ENCODE peak calls at places on chromosomes 1 and 21, in ten cellular contexts. E is activated naive CD4-positive, alpha-beta T cell treated with anti-CD3 and anti-CD28 coated beads, Interleukin-2, amount 10 ng/mL, durations not matched to agents 7 days and 5 days; M is GDM1; W is AG04450; O is LHCN-M2; G is fibroblast of mammary gland; B is CD4-positive, alpha-beta memory T cell; Q is RKO; I is DMS153; K is T-cell. D is an unnamed sample.

GRCh38 chr1:41424581-41425118 is 59.8 kb downstream of the EDN2 start:
- DNase-seq in E (no peak), M (no peak), W (no peak), O (no peak), G (no peak), B (no peak), Q (no peak), I (no peak), K (no peak), D (no peak)

GRCh38 chr1:2840036-2840809 is 38.7 kb upstream of the TTC34 start:
- DNase-seq in E (peak; percentile 82), M (peak; percentile 75), W (no peak), O (no peak), G (no peak), B (peak; percentile 74), Q (no peak), I (no peak), K (peak; percentile 61), D (no peak)

GRCh38 chr1:201267481-201268229 is 15.7 kb upstream of the PKP1 start:
- DNase-seq in E (no peak), M (no peak), W (no peak), O (peak; percentile 85), G (peak; percentile 79), B (no peak), Q (peak; percentile 79), I (no peak), K (no peak), D (peak; percentile 4)

GRCh38 chr1:176193023-176193422 is 14.1 kb downstream of the COP1 start:
- DNase-seq in E (no peak), M (no peak), W (no peak), O (peak; percentile 49), G (peak; percentile 17), B (no peak), Q (no peak), I (no peak), K (no peak), D (no peak)

GRCh38 chr1:166947398-166948043 is 27.8 kb downstream of the ILDR2 start:
- DNase-seq in E (no peak), M (peak; percentile 10), W (no peak), O (peak; percentile 68), G (peak; percentile 23), B (no peak), Q (no peak), I (peak; percentile 48), K (peak; percentile 2), D (no peak)

GRCh38 chr1:184483101-184483813 is 96.4 kb downstream of the C1orf21 start:
- DNase-seq in E (no peak), M (no peak), W (peak; percentile 55), O (peak; percentile 87), G (peak; percentile 90), B (no peak), Q (no peak), I (no peak), K (no peak), D (no peak)

GRCh38 chr1:10947691-10948462 is 64.6 kb upstream of the TARDBP start:
- DNase-seq in E (no peak), M (no peak), W (no peak), O (no peak), G (no peak), B (no peak), Q (no peak), I (no peak), K (no peak), D (no peak)

GRCh38 chr1:172537827-172538391 is 5.0 kb downstream of the SUCO start:
- DNase-seq in E (no peak), M (no peak), W (no peak), O (peak; percentile 15), G (peak; percentile 66), B (no peak), Q (peak; percentile 11), I (no peak), K (no peak), D (no peak)

GRCh38 chr1:46405724-46406123 is 11.6 kb downstream of the FAAH start:
- DNase-seq in E (no peak), M (no peak), W (no peak), O (no peak), G (no peak), B (no peak), Q (no peak), I (no peak), K (no peak), D (no peak)

GRCh38 chr1:112501810-112502641 is 6.7 kb upstream of the WNT2B start:
- DNase-seq in E (peak; percentile 70), M (no peak), W (no peak), O (peak; percentile 56), G (peak; percentile 67), B (peak; percentile 34), Q (peak; percentile 75), I (no peak), K (peak; percentile 60), D (no peak)

GRCh38 chr1:209583408-209583807 is at the start of gene CAMK1G:
- DNase-seq in E (no peak), M (no peak), W (peak; percentile 54), O (peak; percentile 38), G (peak; percentile 39), B (no peak), Q (no peak), I (no peak), K (no peak), D (no peak)

GRCh38 chr1:206503591-206504362 is 3.6 kb upstream of the RASSF5 start:
- DNase-seq in E (no peak), M (peak; percentile 87), W (peak; percentile 90), O (peak; percentile 100), G (peak; percentile 100), B (no peak), Q (peak; percentile 97), I (no peak), K (no peak), D (no peak)

GRCh38 chr21:33976082-33976979 is 60.7 kb upstream of the ATP5PO start:
- DNase-seq in E (peak; percentile 60), M (peak; percentile 80), W (peak; percentile 78), O (peak; percentile 98), G (peak; percentile 99), B (peak; percentile 21), Q (peak; percentile 99), I (peak; percentile 48), K (peak; percentile 60), D (no peak)

GRCh38 chr1:76294470-76295194 is 220.1 kb downstream of the ST6GALNAC3 start:
- DNase-seq in E (no peak), M (no peak), W (no peak), O (no peak), G (no peak), B (peak; percentile 50), Q (no peak), I (no peak), K (no peak), D (no peak)

GRCh38 chr1:49060766-49061165 is 284.1 kb upstream of the BEND5 start:
- DNase-seq in E (no peak), M (no peak), W (no peak), O (no peak), G (peak; percentile 67), B (no peak), Q (no peak), I (no peak), K (no peak), D (no peak)

GRCh38 chr1:228015276-228016180 is 8.7 kb downstream of the WNT3A start:
- DNase-seq in E (peak; percentile 4), M (no peak), W (no peak), O (peak; percentile 89), G (peak; percentile 46), B (no peak), Q (peak; percentile 17), I (no peak), K (no peak), D (no peak)